ENCODE peak calls at places on chromosome 21, in seven cellular contexts. B is choroid plexus epithelial cell, L is NCI-H1694, X is IMR-90, E is NCI-H187 treated with DMSO at 0.1 percent for 48 hours, U is foreskin keratinocyte, H is cardiac fibroblast. Q is an unnamed sample.

GRCh38 chr21:34020005-34020847 is 53.2 kb upstream of the MRPS6 start:
- DNase-seq in B (no peak), L (peak; percentile 99), X (no peak), E (no peak), U (no peak), H (no peak), Q (no peak)

GRCh38 chr21:33041981-33042380 is 16.2 kb downstream of the OLIG2 start:
- DNase-seq in B (no peak), L (no peak), X (peak; percentile 52), E (no peak), U (no peak), H (no peak), Q (no peak)

GRCh38 chr21:21631961-21632360 is 633.8 kb downstream of the NCAM2 start:
- DNase-seq in B (peak; percentile 13), L (no peak), X (peak; percentile 17), E (no peak), U (no peak), H (peak; percentile 31), Q (no peak)

GRCh38 chr21:18499761-18500376 is 96.3 kb upstream of the TMPRSS15 start:
- DNase-seq in B (peak; percentile 73), L (peak; percentile 67), X (peak; percentile 13), E (no peak), U (no peak), H (peak; percentile 63), Q (peak; percentile 17)

GRCh38 chr21:42614811-42615342 is 38.5 kb upstream of the PDE9A start:
- DNase-seq in B (no peak), L (no peak), X (no peak), E (no peak), U (peak; percentile 83), H (no peak), Q (peak; percentile 41)

GRCh38 chr21:42545317-42545716 is 31.7 kb downstream of the SLC37A1 start:
- DNase-seq in B (no peak), L (no peak), X (no peak), E (no peak), U (no peak), H (no peak), Q (no peak)

GRCh38 chr21:27196651-27197050 is 229.8 kb upstream of the ADAMTS5 start:
- DNase-seq in B (no peak), L (no peak), X (peak; percentile 16), E (no peak), U (no peak), H (no peak), Q (no peak)

GRCh38 chr21:39837861-39838359 is 29.3 kb upstream of the PCP4 start:
- DNase-seq in B (no peak), L (no peak), X (no peak), E (no peak), U (no peak), H (no peak), Q (no peak)

GRCh38 chr21:45818904-45819285 is 162.7 kb upstream of the COL6A1 start:
- DNase-seq in B (peak; percentile 83), L (no peak), X (peak; percentile 84), E (no peak), U (no peak), H (peak; percentile 85), Q (peak; percentile 16)

GRCh38 chr21:31721381-31721780 is 10.5 kb downstream of the SCAF4 start:
- DNase-seq in B (no peak), L (no peak), X (no peak), E (no peak), U (no peak), H (no peak), Q (no peak)

Q was measured in CD8-positive, alpha-beta T cell.